ENCODE peak calls at places on chromosomes 1 and 21, in eight cellular contexts. F, L, Z, N, G, E, K and V are unnamed samples. For H3K9me3, the result is how much of the 10 kb centered on the place peaks cover.

GRCh38 chr1:26772687-26773086 is 15.1 kb upstream of the PIGV start:
- DNase-seq in F (peak), L (no peak), Z (no peak), N (no peak), G (no peak), E (no peak), K (no peak), V (no peak)

GRCh38 chr1:156516821-156517220 is 16.2 kb upstream of the MEF2D start:
- DNase-seq in F (no peak), L (no peak), Z (no peak), N (no peak), G (no peak), E (no peak), K (no peak), V (no peak)

GRCh38 chr1:156627313-156627880 is 8.2 kb downstream of the HAPLN2 start:
- DNase-seq in F (peak), L (no peak), Z (no peak), N (no peak), G (peak), E (no peak), K (no peak), V (no peak)

GRCh38 chr1:41578712-41579335 is 94.3 kb upstream of the EDN2 start:
- DNase-seq in F (peak), L (no peak), Z (no peak), N (no peak), G (peak), E (no peak), K (no peak), V (no peak)

GRCh38 chr1:24635195-24635843 is 7.8 kb upstream of the SRRM1 start:
- DNase-seq in F (peak), L (no peak), Z (no peak), N (no peak), G (peak), E (no peak), K (no peak), V (no peak)

GRCh38 chr1:33429846-33430750 is 797 bp downstream of the PHC2 start:
- DNase-seq in F (peak), L (no peak), Z (peak), N (peak), G (no peak), E (peak), K (peak), V (no peak)

GRCh38 chr1:11944358-11944981 is 10.0 kb downstream of the PLOD1 start:
- DNase-seq in F (no peak), L (no peak), Z (no peak), N (no peak), G (no peak), E (no peak), K (no peak), V (no peak)

GRCh38 chr1:117501275-117501674 is 104.6 kb upstream of the TENT5C start:
- DNase-seq in F (peak), L (no peak), Z (no peak), N (no peak), G (no peak), E (no peak), K (no peak), V (no peak)

GRCh38 chr1:67479146-67479891 is 49.1 kb upstream of the SERBP1 start:
- DNase-seq in F (peak), L (no peak), Z (peak), N (peak), G (no peak), E (no peak), K (no peak), V (peak)

GRCh38 chr1:201876148-201876547 is 12.6 kb upstream of the SHISA4 start:
- DNase-seq in F (no peak), L (no peak), Z (no peak), N (no peak), G (no peak), E (no peak), K (no peak), V (no peak)

GRCh38 chr1:240128361-240128760 is 36.7 kb downstream of the FMN2 start:
- DNase-seq in F (no peak), L (no peak), Z (no peak), N (no peak), G (no peak), E (no peak), K (no peak), V (no peak)

GRCh38 chr1:54274448-54274847 is 74.5 kb downstream of the MRPL37 start:
- DNase-seq in F (no peak), L (no peak), Z (no peak), N (no peak), G (no peak), E (no peak), K (no peak), V (no peak)

GRCh38 chr1:234871039-234871709 is 257.5 kb downstream of the TOMM20 start:
- DNase-seq in F (no peak), L (no peak), Z (no peak), N (no peak), G (no peak), E (no peak), K (no peak), V (no peak)

GRCh38 chr21:16040601-16041000 is 310.8 kb downstream of the USP25 start:
- DNase-seq in F (peak), L (no peak), Z (no peak), N (no peak), G (peak), E (no peak), K (no peak), V (no peak)

GRCh38 chr1:90501281-90501680 is 215.8 kb downstream of the BARHL2 start:
- DNase-seq in F (no peak), L (no peak), Z (no peak), N (no peak), G (no peak), E (no peak), K (no peak), V (no peak)

GRCh38 chr1:42928859-42929258 is 29.8 kb downstream of the SLC2A1 start:
- DNase-seq in F (no peak), L (peak), Z (no peak), N (no peak), G (no peak), E (no peak), K (no peak), V (no peak)

GRCh38 chr1:201740086-201740541 is 88.8 kb upstream of the IPO9 start:
- DNase-seq in F (no peak), L (no peak), Z (no peak), N (no peak), G (no peak), E (no peak), K (no peak), V (no peak)

GRCh38 chr1:100284591-100284990 is 18.6 kb downstream of the RTCA start:
- DNase-seq in F (no peak), L (no peak), Z (no peak), N (no peak), G (no peak), E (no peak), K (no peak), V (no peak)

GRCh38 chr1:162678439-162678838 is 46.2 kb downstream of the DDR2 start:
- DNase-seq in F (peak), L (no peak), Z (no peak), N (peak), G (peak), E (no peak), K (no peak), V (no peak)

GRCh38 chr1:17031436-17031835 is 19.7 kb upstream of the ATP13A2 start:
- DNase-seq in F (no peak), L (no peak), Z (no peak), N (no peak), G (no peak), E (no peak), K (no peak), V (no peak)

GRCh38 chr1:209513226-209513625 is 70.3 kb upstream of the CAMK1G start:
- DNase-seq in F (peak), L (peak), Z (no peak), N (no peak), G (peak), E (no peak), K (no peak), V (no peak)

GRCh38 chr1:2237773-2238172 is 9.7 kb downstream of the SKI start:
- DNase-seq in F (no peak), L (no peak), Z (no peak), N (no peak), G (no peak), E (peak), K (no peak), V (no peak)

GRCh38 chr1:220432408-220432807 is 95.5 kb upstream of the MARK1 start:
- DNase-seq in F (no peak), L (no peak), Z (no peak), N (no peak), G (no peak), E (no peak), K (no peak), V (no peak)

GRCh38 chr1:157457279-157457678 is 95.0 kb downstream of the FCRL5 start:
- DNase-seq in F (no peak), L (no peak), Z (no peak), N (no peak), G (no peak), E (no peak), K (no peak), V (no peak)

GRCh38 chr1:184827600-184828368 is 73.1 kb upstream of the EDEM3 start:
- DNase-seq in F (peak), L (no peak), Z (no peak), N (no peak), G (no peak), E (no peak), K (no peak), V (no peak)

GRCh38 chr21:15928686-15929085 is 198.9 kb downstream of the USP25 start:
- DNase-seq in F (no peak), L (no peak), Z (no peak), N (no peak), G (no peak), E (no peak), K (no peak), V (no peak)

GRCh38 chr1:21255284-21255942 is 34.9 kb downstream of the ECE1 start:
- DNase-seq in F (peak), L (no peak), Z (peak), N (peak), G (peak), E (peak), K (peak), V (peak)

GRCh38 chr1:24544239-24544638 is 11.6 kb upstream of the NCMAP start:
- DNase-seq in F (no peak), L (no peak), Z (no peak), N (no peak), G (no peak), E (no peak), K (no peak), V (no peak)

GRCh38 chr1:56017336-56017735 is 562.0 kb downstream of the PLPP3 start:
- DNase-seq in F (no peak), L (no peak), Z (no peak), N (no peak), G (no peak), E (no peak), K (no peak), V (no peak)

GRCh38 chr1:224116131-224116530 is 2.2 kb downstream of the FBXO28 start:
- DNase-seq in F (peak), L (no peak), Z (no peak), N (no peak), G (peak), E (no peak), K (no peak), V (no peak)

GRCh38 chr21:32463367-32463766 is 50.9 kb downstream of the EVA1C start:
- DNase-seq in F (peak), L (no peak), Z (no peak), N (no peak), G (no peak), E (no peak), K (no peak), V (peak)

GRCh38 chr1:32759997-32760623 is 57.0 kb downstream of the YARS1 start:
- DNase-seq in F (peak), L (no peak), Z (peak), N (peak), G (peak), E (peak), K (no peak), V (no peak)

GRCh38 chr1:173420330-173420806 is 56.8 kb upstream of the PRDX6 start:
- DNase-seq in F (peak), L (no peak), Z (peak), N (peak), G (peak), E (peak), K (peak), V (peak)

GRCh38 chr1:241654641-241655040 is 2.6 kb downstream of the WDR64 start:
- DNase-seq in F (no peak), L (no peak), Z (no peak), N (no peak), G (no peak), E (no peak), K (no peak), V (no peak)

GRCh38 chr1:236809133-236809532 is 14.0 kb downstream of the MTR start:
- DNase-seq in F (peak), L (no peak), Z (no peak), N (no peak), G (no peak), E (no peak), K (no peak), V (no peak)

GRCh38 chr21:46227811-46228344 is 696 bp downstream of the LSS start:
- DNase-seq in F (no peak), L (no peak), Z (no peak), N (no peak), G (no peak), E (no peak), K (no peak), V (no peak)

GRCh38 chr1:204073837-204074273 is 940 bp downstream of the SOX13 start:
- DNase-seq in F (peak), L (no peak), Z (no peak), N (peak), G (no peak), E (no peak), K (no peak), V (no peak)

GRCh38 chr1:204075116-204075636 is 2.3 kb downstream of the SOX13 start:
- DNase-seq in F (peak), L (no peak), Z (no peak), N (peak), G (peak), E (no peak), K (peak), V (peak)

GRCh38 chr1:204070895-204071294 is 2.0 kb upstream of the SOX13 start:
- DNase-seq in F (no peak), L (no peak), Z (no peak), N (no peak), G (no peak), E (no peak), K (no peak), V (no peak)

GRCh38 chr1:204074274-204075115 is 1.6 kb downstream of the SOX13 start:
- DNase-seq in F (peak), L (peak), Z (peak), N (peak), G (peak), E (peak), K (peak), V (peak)

DNA sequence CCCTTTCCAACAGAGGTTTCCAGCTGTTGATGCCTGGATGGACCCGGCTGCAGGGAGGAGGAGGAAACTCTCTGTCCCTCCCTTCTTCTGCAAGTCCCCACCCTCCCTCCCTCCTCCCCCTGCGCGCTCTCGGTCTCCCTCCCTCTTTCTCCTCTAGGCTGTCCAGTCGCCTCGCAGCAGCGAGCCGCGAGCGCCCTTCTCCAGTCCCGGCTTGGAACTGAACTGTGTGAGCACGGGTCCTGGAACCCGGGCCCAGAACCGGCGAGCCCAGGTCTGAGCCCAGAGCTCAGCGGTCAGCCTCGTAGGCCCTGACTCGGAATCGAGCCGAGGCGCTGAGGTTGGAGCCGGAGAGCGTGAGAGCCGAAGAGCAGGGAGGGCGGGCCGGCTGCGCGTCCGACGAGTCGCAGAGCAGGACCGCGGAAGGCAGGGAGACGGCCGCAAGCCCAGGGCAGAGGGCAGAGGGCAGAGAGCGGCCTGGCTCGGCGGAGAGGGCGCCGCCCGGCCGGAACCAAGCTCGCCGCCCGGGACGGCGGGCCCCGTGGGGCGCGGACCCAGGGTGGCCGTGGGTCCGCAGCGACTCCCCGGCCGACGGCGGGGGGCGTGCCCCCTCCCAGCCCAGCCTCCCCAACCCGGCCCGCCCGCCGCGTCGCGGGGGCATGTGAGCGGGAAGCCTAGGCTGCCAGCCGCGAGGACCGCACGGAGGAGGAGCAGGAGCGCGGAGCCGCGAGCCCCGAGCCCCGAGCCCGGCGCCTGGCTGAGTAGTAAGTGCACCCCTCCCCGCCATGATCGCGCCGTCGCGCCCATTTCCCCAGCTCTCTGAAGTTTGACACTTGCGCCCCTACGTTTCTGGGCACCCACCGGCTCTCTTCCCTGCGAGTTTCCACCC is at the start of gene SOX13:
- DNase-seq in F (peak), L (peak), Z (peak), N (peak), G (peak), E (peak), K (peak), V (peak)
- TF ChIP-seq CTCF in F (peak), L (no peak), Z (no peak), N (no peak), G (peak), E (peak), K (peak), V (peak)

DNA sequence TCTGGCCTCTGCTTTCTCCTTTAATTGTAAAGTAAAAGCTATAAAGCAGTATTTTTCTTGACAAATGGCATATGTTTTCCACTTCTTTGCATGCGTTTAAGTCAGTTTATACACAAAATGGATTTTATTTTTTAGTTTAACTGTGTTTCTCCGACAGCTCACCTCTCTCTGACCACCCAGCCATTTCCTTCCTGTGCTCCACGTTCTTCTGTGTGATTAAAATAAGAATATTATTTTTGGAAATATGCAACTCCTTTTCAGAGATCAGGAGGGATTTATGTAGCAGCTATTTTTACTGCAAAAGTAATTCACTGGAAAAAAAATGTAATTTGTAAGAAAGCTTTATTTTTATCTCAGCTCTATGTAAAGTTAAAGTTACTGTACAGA is 18.0 kb downstream of the ETS2 start:
- DNase-seq in F (no peak), L (no peak), Z (no peak), N (no peak), G (no peak), E (no peak), K (no peak), V (no peak)
- H3K9me3 ChIP-seq in F (under half), L (under half), Z (under half), N (under half), G (under half), E (under half), K (under half), V (under half)

DNA sequence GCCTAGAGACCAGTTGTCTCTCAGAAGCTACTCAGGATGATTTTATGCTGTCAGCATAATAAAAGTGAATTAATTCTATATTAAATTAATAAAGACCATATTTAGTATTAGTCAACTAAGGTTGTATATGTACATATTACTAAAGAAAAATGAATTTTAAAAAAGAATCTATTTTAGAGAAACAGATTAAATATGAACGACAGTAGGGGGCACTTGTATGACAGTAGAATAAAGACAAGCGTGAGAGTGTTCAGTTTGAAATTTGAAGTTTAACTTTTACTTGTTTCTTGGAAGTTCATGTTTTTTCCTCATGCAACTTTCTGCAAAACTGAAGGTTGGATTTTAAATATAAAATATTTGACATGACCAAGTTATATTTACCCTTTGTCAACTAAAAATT is 67.9 kb upstream of the MACF1 start:
- DNase-seq in F (no peak), L (no peak), Z (no peak), N (no peak), G (no peak), E (no peak), K (no peak), V (no peak)
- TF ChIP-seq CTCF in F (no peak), L (no peak), Z (no peak), N (no peak), G (no peak), E (no peak), K (no peak), V (no peak)

GRCh38 chr1:247047260-247047659 is 31.4 kb downstream of the ZNF670 start:
- DNase-seq in F (no peak), L (no peak), Z (no peak), N (no peak), G (no peak), E (no peak), K (no peak), V (no peak)
- H3K9me3 ChIP-seq in F (under half), L (under half), Z (half or more), N (under half), G (half or more), E (half or more), K (half or more), V (under half)

GRCh38 chr1:70737125-70737524 is 310.5 kb downstream of the PTGER3 start:
- DNase-seq in F (no peak), L (no peak), Z (no peak), N (no peak), G (no peak), E (no peak), K (no peak), V (no peak)
- TF ChIP-seq CTCF in F (no peak), L (no peak), Z (no peak), N (no peak), G (no peak), E (no peak), K (no peak), V (no peak)

GRCh38 chr1:152394151-152394550 is 19.9 kb downstream of the CRNN start:
- DNase-seq in F (no peak), L (no peak), Z (no peak), N (no peak), G (no peak), E (no peak), K (no peak), V (no peak)
- H3K9me3 ChIP-seq in F (under half), L (under half), Z (under half), N (under half), G (under half), E (under half), K (under half), V (under half)

DNA sequence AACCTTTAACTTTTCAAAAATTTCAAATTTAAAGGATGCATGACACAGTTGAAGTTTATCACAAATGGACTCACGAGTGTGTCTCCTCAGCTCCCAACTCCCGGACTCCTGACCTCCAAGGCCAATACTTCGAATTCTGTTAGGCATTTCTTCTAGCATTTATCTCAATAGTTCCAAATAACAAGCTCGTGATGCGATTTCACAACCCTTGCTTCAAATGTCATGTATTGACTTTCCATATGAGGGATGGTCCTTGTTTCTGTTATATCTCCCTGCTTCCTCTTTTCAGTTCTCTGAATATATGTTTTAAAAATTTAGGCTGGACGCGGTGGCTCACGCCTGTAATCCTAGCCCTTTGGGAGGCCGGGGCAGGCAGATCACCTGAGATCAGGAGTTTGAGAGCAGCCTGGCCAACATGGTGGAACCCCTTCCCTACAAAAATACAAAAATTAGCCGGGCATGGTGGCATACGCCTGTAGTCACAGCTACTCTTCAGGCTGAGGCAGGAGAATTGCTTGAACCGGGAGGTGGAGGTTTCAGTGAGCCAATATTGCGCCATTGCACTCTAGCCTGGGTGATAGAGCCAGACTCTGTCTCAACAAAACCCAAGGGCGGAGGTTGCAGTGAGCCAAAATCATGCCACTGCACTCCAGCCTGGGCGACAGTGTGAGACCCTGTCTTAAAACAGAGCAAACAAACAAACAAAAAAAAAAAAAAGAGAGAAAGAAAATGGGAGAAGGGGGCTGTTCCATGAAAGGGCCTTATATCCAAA is 51.9 kb upstream of the TINAGL1 start:
- DNase-seq in F (no peak), L (no peak), Z (no peak), N (no peak), G (no peak), E (peak), K (no peak), V (peak)
- TF ChIP-seq CTCF in F (no peak), L (no peak), Z (no peak), N (no peak), G (no peak), E (no peak), K (no peak), V (no peak)